ENCODE peak calls at places on chromosomes 13 and 19, in eight cellular contexts. A is cardiac muscle cell; J is cardiac fibroblast; H is psoas muscle; G is uterus; M is activated CD8-positive, alpha-beta T cell treated with anti-CD3 and anti-CD28 coated beads for 36 hours; X is lung; D is H9. R is an unnamed sample.

GRCh38 chr13:50714886-50715285 is 128.6 kb downstream of the DLEU7 start:
- DNase-seq in G (no peak), X (no peak), H (no peak), A (no peak), M (no peak), D (no peak), J (no peak), R (no peak)

GRCh38 chr13:112443191-112444000 is 67.2 kb downstream of the SPACA7 start:
- DNase-seq in X (peak; percentile 22), M (peak; percentile 28), J (peak; percentile 2), A (peak; percentile 41), G (no peak), D (peak; percentile 66), H (no peak), R (no peak)

GRCh38 chr19:18021121-18021755 is 13.3 kb downstream of the ARRDC2 start:
- DNase-seq in G (peak; percentile 81), J (peak; percentile 91), A (no peak), X (peak; percentile 76), D (no peak), M (peak; percentile 80), H (peak; percentile 93), R (no peak)

GRCh38 chr13:22114630-22115311 is 443.9 kb downstream of the FGF9 start:
- DNase-seq in A (no peak), X (no peak), M (peak; percentile 51), G (no peak), D (no peak), J (no peak), H (no peak), R (no peak)

GRCh38 chr19:15269806-15270205 is 37.6 kb upstream of the EPHX3 start:
- DNase-seq in X (no peak), A (no peak), J (no peak), D (no peak), M (no peak), G (no peak), H (no peak), R (no peak)

GRCh38 chr13:31199527-31199848 is 287 bp upstream of the B3GLCT start:
- DNase-seq in J (no peak), D (no peak), M (no peak), H (no peak), A (no peak), G (no peak), X (no peak), R (no peak)

GRCh38 chr13:32734511-32734910 is 148.3 kb downstream of the PDS5B start:
- DNase-seq in G (no peak), H (no peak), D (no peak), X (no peak), M (peak; percentile 59), A (peak; percentile 3), J (peak; percentile 25), R (no peak)

GRCh38 chr13:72959643-72960042 is 99.2 kb upstream of the KLF5 start:
- DNase-seq in H (no peak), G (no peak), D (no peak), X (no peak), A (no peak), J (peak; percentile 57), M (no peak), R (no peak)

GRCh38 chr13:100530645-100531044 is 57.9 kb downstream of the GGACT start:
- DNase-seq in M (no peak), H (peak; percentile 36), A (no peak), J (no peak), G (peak; percentile 43), X (no peak), D (peak; percentile 27), R (no peak)

GRCh38 chr19:39996218-39996810 is 546 bp upstream of the ZNF546 start:
- DNase-seq in G (no peak), M (peak; percentile 65), X (no peak), H (no peak), J (peak; percentile 55), D (no peak), A (peak; percentile 22), R (no peak)

GRCh38 chr13:66659291-66660012 is 570.7 kb downstream of the PCDH9 start:
- DNase-seq in D (no peak), J (peak; percentile 37), X (no peak), M (no peak), H (no peak), G (no peak), A (no peak), R (no peak)

GRCh38 chr19:7852851-7853759 is 21.1 kb downstream of the PRR36 start:
- DNase-seq in J (peak; percentile 69), X (peak; percentile 80), H (peak; percentile 66), A (peak; percentile 85), G (peak; percentile 46), M (peak; percentile 85), D (peak; percentile 96), R (peak; percentile 46)
- TF ChIP-seq CTCF in J (peak; percentile 76), X (peak; percentile 55), H (peak; percentile 82), A (peak; percentile 76), G (peak; percentile 72), M (peak; percentile 98), D (peak; percentile 98), R (no peak)

GRCh38 chr13:114152831-114153371 is 20.5 kb upstream of the RASA3 start:
- DNase-seq in J (peak; percentile 83), H (no peak), X (no peak), M (no peak), G (no peak), A (no peak), D (no peak), R (no peak)

GRCh38 chr13:114152285-114152645 is 19.8 kb upstream of the RASA3 start:
- DNase-seq in J (no peak), H (no peak), G (no peak), X (no peak), A (no peak), M (no peak), D (no peak), R (no peak)

GRCh38 chr13:114149774-114150740 is 17.6 kb upstream of the RASA3 start:
- DNase-seq in G (no peak), X (no peak), J (no peak), D (no peak), H (no peak), M (no peak), A (no peak), R (no peak)

GRCh38 chr13:114151031-114151430 is 18.6 kb upstream of the RASA3 start:
- DNase-seq in H (no peak), J (no peak), G (no peak), A (no peak), D (no peak), M (no peak), X (no peak), R (no peak)

DNA sequence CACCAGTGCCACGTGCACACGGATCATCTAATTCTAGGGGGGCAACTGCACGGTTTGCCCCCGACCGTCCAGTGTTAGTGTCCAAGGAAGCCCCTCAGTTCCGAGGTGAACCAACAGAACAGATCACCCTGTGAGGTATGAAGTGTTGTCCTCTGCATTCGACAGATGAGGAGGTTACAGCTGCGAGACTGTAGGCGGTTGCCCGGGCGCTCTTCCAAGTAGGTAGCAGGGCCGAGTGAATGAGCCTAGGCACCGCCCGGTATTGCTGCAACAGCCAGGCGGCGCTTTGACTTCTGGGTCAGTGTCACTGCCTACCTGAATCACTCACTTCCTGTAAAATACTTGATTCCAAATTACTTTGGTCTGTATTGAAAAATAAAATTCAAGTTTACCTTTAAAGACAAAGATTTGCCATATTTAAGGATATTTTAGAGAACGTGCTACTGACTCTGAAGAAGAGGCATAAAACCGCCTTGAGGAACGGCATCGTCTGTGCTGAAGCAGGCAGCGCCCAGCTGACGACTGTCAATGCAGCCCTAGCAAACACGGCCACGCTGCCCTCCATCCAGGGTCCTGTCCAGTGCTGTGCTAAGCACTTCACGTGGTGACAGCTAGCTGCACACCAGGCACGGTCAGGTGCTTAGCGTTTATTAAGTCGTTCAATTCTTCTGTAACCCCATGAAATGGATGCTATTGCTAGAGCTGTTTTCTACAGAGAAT is 19.3 kb upstream of the RASA3 start:
- DNase-seq in G (no peak), M (peak; percentile 72), X (no peak), J (peak; percentile 40), A (peak; percentile 32), H (peak; percentile 62), D (no peak), R (no peak)
- TF ChIP-seq CTCF in G (no peak), M (no peak), X (no peak), J (no peak), A (peak; percentile 21), H (no peak), D (no peak), R (no peak)

DNA sequence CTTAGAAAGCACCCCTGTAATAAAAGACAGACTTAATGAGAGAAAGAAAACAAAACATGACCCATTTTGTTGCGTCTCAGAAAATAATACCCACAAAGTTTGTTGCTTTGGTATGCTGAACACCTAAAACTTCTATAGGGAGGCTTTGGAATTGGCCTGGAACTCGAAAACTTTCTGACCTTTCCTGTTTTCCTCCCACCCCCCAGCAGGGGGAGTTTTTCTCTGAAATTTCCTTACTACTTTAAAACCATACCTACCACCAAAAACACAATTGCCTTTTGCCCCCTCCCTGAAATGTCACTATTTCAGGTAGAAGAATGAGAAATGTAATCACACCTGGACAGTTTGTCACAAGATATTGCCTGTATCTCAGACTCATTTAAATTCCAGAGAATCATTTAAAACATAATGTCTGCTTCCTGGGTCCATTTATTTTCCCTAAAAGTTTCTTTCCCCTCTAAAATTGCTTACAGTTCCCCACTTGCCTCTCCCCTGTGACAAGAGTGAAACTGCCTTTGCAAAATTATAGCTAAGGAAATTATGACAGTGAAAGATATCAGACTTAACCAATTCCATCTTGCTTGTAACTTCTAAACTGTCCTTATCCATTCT is 2700.2 kb downstream of the PCDH9 start:
- DNase-seq in A (peak; percentile 34), D (peak; percentile 40), J (peak; percentile 22), H (no peak), M (peak; percentile 10), G (no peak), X (no peak), R (no peak)
- TF ChIP-seq CTCF in A (peak; percentile 71), D (peak; percentile 81), J (peak; percentile 68), H (no peak), M (peak; percentile 63), G (no peak), X (no peak), R (no peak)

GRCh38 chr19:10625762-10626138 is 397 bp downstream of the SLC44A2 start:
- DNase-seq in M (no peak), J (no peak), X (no peak), A (no peak), H (no peak), G (no peak), D (no peak), R (no peak)
- TF ChIP-seq CTCF in M (no peak), J (no peak), X (no peak), A (no peak), H (no peak), G (no peak), D (no peak), R (no peak)

DNA sequence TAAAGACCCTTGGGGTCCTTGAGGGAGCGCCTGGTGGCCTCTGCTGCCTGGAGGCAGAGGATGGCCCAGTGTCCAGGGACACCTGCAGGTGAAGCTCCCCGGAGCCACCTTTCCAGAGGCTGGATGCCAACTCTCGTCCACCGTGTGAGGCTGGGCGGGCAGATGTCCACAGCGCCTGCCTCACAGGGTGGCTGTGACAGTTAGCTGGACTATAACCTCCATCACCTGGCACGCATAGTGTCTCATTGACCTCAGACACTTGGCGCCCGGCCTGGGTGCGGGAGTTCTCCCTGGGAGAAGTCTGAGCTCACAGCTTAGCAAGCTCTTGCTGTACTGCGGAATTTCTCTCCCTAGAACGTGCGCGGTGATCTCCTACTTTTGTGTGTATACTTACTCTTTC is 9.8 kb downstream of the BICRA start:
- DNase-seq in D (no peak), X (no peak), A (no peak), J (peak; percentile 46), G (peak; percentile 55), H (peak; percentile 84), M (no peak), R (no peak)
- TF ChIP-seq CTCF in D (no peak), X (no peak), A (no peak), J (no peak), G (no peak), H (no peak), M (no peak), R (no peak)